ENCODE peak calls at places on chromosomes 2 and 18, in six cellular contexts. One of them, this sample, is unnamed. For H3K4me1, the result is how much of the 10 kb centered on the place peaks cover.

GRCh38 chr2:69166812-69167468 is 154.0 kb downstream of the ANTXR1 start:
- DNase-seq in fibroblast of lung: no peak
- DNase-seq in A549: no peak
- DNase-seq in K562: no peak
- DNase-seq in mesenchymal stem cell: no peak
- DNase-seq in IMR-90: no peak
- DNase-seq in this sample: peak

GRCh38 chr2:64296695-64297346 is 152.6 kb upstream of the PELI1 start:
- DNase-seq in K562: no peak
- DNase-seq in A549: no peak
- DNase-seq in fibroblast of lung: no peak
- DNase-seq in mesenchymal stem cell: no peak
- DNase-seq in IMR-90: no peak
- DNase-seq in this sample: no peak

GRCh38 chr2:35510641-35511040 is 844.9 kb upstream of the CRIM1 start:
- DNase-seq in fibroblast of lung: no peak
- DNase-seq in IMR-90: no peak
- DNase-seq in A549: no peak
- DNase-seq in K562: no peak
- DNase-seq in mesenchymal stem cell: no peak
- DNase-seq in this sample: no peak

GRCh38 chr2:88691339-88692183 is at the start of gene RPIA:
- DNase-seq in K562: peak
- DNase-seq in fibroblast of lung: peak
- DNase-seq in IMR-90: peak
- DNase-seq in A549: peak
- DNase-seq in mesenchymal stem cell: peak
- DNase-seq in this sample: peak

GRCh38 chr2:108194409-108195132 is 45.2 kb upstream of the SULT1C3 start:
- DNase-seq in IMR-90: no peak
- DNase-seq in fibroblast of lung: peak
- DNase-seq in mesenchymal stem cell: peak
- DNase-seq in K562: no peak
- DNase-seq in A549: peak
- DNase-seq in this sample: no peak

GRCh38 chr18:79632765-79633164 is 46.8 kb upstream of the CTDP1 start:
- DNase-seq in fibroblast of lung: no peak
- DNase-seq in A549: no peak
- DNase-seq in mesenchymal stem cell: no peak
- DNase-seq in K562: no peak
- DNase-seq in IMR-90: no peak
- DNase-seq in this sample: peak

GRCh38 chr2:79512442-79513401 is at the start of gene CTNNA2:
- DNase-seq in K562: peak
- DNase-seq in IMR-90: no peak
- DNase-seq in mesenchymal stem cell: peak
- DNase-seq in A549: peak
- DNase-seq in fibroblast of lung: peak
- DNase-seq in this sample: peak

GRCh38 chr2:174120346-174120745 is 128.0 kb downstream of the OLA1 start:
- DNase-seq in fibroblast of lung: peak
- DNase-seq in mesenchymal stem cell: peak
- DNase-seq in IMR-90: peak
- DNase-seq in A549: peak
- DNase-seq in K562: no peak
- DNase-seq in this sample: no peak

GRCh38 chr2:169093535-169093934 is 24.2 kb downstream of the DHRS9 start:
- DNase-seq in mesenchymal stem cell: no peak
- DNase-seq in IMR-90: no peak
- DNase-seq in A549: no peak
- DNase-seq in fibroblast of lung: no peak
- DNase-seq in K562: no peak
- DNase-seq in this sample: no peak

GRCh38 chr2:169089182-169089581 is 19.8 kb downstream of the DHRS9 start:
- DNase-seq in K562: no peak
- DNase-seq in fibroblast of lung: no peak
- DNase-seq in IMR-90: no peak
- DNase-seq in A549: no peak
- DNase-seq in mesenchymal stem cell: no peak
- DNase-seq in this sample: no peak

GRCh38 chr2:169090133-169090820 is 20.9 kb downstream of the DHRS9 start:
- DNase-seq in fibroblast of lung: no peak
- DNase-seq in mesenchymal stem cell: no peak
- DNase-seq in IMR-90: no peak
- DNase-seq in A549: no peak
- DNase-seq in K562: no peak
- DNase-seq in this sample: no peak

GRCh38 chr2:169091761-169092523 is 22.6 kb downstream of the DHRS9 start:
- DNase-seq in IMR-90: peak
- DNase-seq in fibroblast of lung: peak
- DNase-seq in mesenchymal stem cell: peak
- DNase-seq in K562: no peak
- DNase-seq in A549: peak
- DNase-seq in this sample: no peak

GRCh38 chr2:169091256-169091655 is 21.9 kb downstream of the DHRS9 start:
- DNase-seq in mesenchymal stem cell: no peak
- DNase-seq in fibroblast of lung: no peak
- DNase-seq in A549: no peak
- DNase-seq in K562: no peak
- DNase-seq in IMR-90: no peak
- DNase-seq in this sample: no peak
- H3K4me1 ChIP-seq in mesenchymal stem cell: under half
- H3K4me1 ChIP-seq in fibroblast of lung: under half
- H3K4me1 ChIP-seq in A549: under half
- H3K4me1 ChIP-seq in K562: under half
- H3K4me1 ChIP-seq in IMR-90: under half
- H3K4me1 ChIP-seq in this sample: under half

GRCh38 chr2:48343571-48344440 is 186.1 kb upstream of the STON1 start:
- DNase-seq in IMR-90: peak
- DNase-seq in fibroblast of lung: peak
- DNase-seq in mesenchymal stem cell: peak
- DNase-seq in A549: peak
- DNase-seq in K562: no peak
- DNase-seq in this sample: no peak

GRCh38 chr2:48343154-48343553 is 186.8 kb upstream of the STON1 start:
- DNase-seq in fibroblast of lung: no peak
- DNase-seq in K562: no peak
- DNase-seq in A549: no peak
- DNase-seq in IMR-90: no peak
- DNase-seq in mesenchymal stem cell: no peak
- DNase-seq in this sample: no peak

GRCh38 chr2:48345176-48345575 is 184.8 kb upstream of the STON1 start:
- DNase-seq in A549: peak
- DNase-seq in K562: no peak
- DNase-seq in IMR-90: no peak
- DNase-seq in mesenchymal stem cell: no peak
- DNase-seq in fibroblast of lung: peak
- DNase-seq in this sample: no peak

GRCh38 chr2:48346124-48346536 is 183.8 kb upstream of the STON1 start:
- DNase-seq in mesenchymal stem cell: peak
- DNase-seq in A549: peak
- DNase-seq in K562: no peak
- DNase-seq in fibroblast of lung: peak
- DNase-seq in IMR-90: peak
- DNase-seq in this sample: no peak

DNA sequence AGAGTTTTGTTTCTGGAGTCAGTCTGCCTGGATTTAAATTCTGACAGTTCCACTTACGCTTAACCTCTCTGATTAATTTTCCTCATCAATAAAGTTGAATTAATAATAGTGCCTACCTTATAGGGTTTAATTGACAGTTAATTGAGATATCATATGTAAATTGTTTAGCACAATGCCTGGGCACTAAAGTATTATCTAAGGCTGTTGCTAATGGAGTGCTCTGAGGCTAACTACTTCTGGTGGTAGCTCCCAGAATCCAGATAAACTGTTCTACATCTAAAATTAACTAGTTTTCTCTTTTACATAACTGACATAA is 185.6 kb upstream of the STON1 start:
- DNase-seq in K562: no peak
- DNase-seq in fibroblast of lung: no peak
- DNase-seq in A549: no peak
- DNase-seq in IMR-90: no peak
- DNase-seq in mesenchymal stem cell: no peak
- DNase-seq in this sample: no peak
- H3K4me2 ChIP-seq in K562: no peak
- H3K4me2 ChIP-seq in fibroblast of lung: peak
- H3K4me2 ChIP-seq in A549: peak
- H3K4me2 ChIP-seq in IMR-90: peak
- H3K4me2 ChIP-seq in mesenchymal stem cell: peak
- H3K4me2 ChIP-seq in this sample: peak

DNA sequence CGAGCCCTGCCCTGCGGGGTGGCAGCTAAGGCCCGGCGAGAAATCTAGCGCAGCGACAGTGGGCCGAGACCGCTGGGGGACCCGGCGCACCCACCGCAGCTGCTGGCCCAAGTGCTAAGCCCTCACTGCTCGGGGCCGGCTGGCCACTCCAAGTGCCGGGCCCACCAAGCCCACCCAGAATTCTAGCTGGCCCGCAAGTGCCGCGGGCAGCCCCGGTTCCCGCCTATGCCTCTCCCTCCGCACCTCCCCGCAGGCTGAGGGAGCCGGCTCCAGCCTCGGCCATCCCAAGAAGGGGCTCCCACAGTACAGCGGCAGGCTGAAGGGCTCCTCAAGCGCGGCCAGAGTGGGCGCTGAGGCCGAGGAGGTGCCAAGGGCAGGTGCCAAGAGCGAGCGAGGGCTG is 55.2 kb upstream of the RND3 start:
- DNase-seq in K562: no peak
- DNase-seq in fibroblast of lung: no peak
- DNase-seq in A549: no peak
- DNase-seq in mesenchymal stem cell: no peak
- DNase-seq in IMR-90: no peak
- DNase-seq in this sample: no peak
- H3K4me1 ChIP-seq in K562: under half
- H3K4me1 ChIP-seq in fibroblast of lung: under half
- H3K4me1 ChIP-seq in A549: under half
- H3K4me1 ChIP-seq in mesenchymal stem cell: under half
- H3K4me1 ChIP-seq in IMR-90: under half
- H3K4me1 ChIP-seq in this sample: under half

DNA sequence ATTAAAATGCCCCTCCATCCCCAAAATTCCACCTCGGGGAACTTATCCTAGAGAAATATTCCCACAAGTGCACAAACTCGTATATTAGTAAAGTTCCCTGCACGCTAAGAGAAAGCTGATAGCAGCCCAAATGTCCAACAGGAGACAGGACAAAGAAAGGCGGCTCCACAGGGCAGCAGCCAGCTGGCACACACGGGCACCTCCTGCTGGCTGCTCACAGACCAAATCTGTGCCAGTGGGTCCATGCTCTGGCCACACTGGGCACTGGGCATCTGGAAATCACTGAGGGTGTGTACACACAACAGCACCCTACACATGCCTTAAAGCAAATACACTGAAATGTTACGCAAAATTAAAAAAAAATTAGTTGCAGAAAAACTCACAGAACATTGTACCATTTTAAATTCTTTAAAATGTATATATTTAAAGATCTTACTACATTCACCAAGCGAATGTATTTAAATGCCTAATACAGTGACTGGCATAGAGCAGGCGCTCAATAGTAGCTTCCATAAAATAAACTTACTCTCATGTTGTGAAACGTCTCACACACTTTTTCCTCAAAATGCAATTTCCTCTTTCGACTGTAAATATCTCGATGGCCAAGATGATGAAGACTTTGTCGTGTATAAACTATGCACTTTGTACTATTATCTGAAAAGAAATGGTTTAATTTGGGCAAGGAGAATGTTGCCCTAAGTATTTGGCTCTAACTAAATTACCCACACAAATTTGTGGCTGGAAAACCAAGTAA is 19.4 kb downstream of the ZNF516 start:
- DNase-seq in A549: peak
- DNase-seq in mesenchymal stem cell: no peak
- DNase-seq in K562: no peak
- DNase-seq in IMR-90: no peak
- DNase-seq in fibroblast of lung: no peak
- DNase-seq in this sample: no peak
- H3K4me2 ChIP-seq in A549: peak
- H3K4me2 ChIP-seq in mesenchymal stem cell: peak
- H3K4me2 ChIP-seq in K562: no peak
- H3K4me2 ChIP-seq in IMR-90: peak
- H3K4me2 ChIP-seq in fibroblast of lung: peak
- H3K4me2 ChIP-seq in this sample: peak

GRCh38 chr2:10331033-10331701 is 28.5 kb downstream of the HPCAL1 start:
- DNase-seq in K562: peak
- DNase-seq in mesenchymal stem cell: peak
- DNase-seq in IMR-90: no peak
- DNase-seq in A549: peak
- DNase-seq in fibroblast of lung: peak
- DNase-seq in this sample: peak
- H3K4me1 ChIP-seq in K562: half or more
- H3K4me1 ChIP-seq in mesenchymal stem cell: under half
- H3K4me1 ChIP-seq in IMR-90: under half
- H3K4me1 ChIP-seq in A549: half or more
- H3K4me1 ChIP-seq in fibroblast of lung: under half
- H3K4me1 ChIP-seq in this sample: under half

DNA sequence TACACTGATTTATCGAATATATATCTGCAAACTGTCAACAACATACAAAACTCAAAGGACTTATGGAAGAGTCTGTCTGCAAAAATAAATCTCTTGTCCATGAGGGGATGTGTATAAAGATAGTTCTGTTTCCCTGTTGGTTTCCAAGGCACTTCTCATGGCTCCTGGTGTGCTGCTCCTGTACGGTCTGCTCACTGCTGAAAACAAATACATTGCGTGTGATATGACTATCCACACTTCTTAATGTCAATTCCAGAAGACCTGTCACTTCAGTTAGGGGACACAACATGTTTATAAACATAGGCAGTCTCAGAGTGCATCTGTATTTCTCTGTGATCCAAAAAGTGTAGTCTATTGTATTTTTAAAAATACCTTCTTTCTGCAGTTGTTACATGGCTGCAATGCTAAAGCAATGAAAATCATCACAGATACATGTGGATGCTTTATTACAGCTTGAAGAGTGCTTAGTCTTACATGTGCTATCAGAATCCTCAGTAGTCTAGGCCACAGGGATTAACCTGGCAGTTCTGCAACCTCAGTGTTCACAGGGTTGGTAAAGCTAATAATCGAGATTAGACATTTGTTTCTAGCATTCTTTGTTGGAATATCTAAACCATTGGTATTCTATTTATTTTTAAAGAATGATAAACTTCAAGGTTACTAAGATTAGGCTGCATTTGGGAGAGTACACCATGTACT is 7.8 kb downstream of the ALKAL2 start:
- DNase-seq in K562: no peak
- DNase-seq in A549: no peak
- DNase-seq in fibroblast of lung: no peak
- DNase-seq in mesenchymal stem cell: no peak
- DNase-seq in IMR-90: no peak
- DNase-seq in this sample: no peak
- H3K4me2 ChIP-seq in K562: no peak
- H3K4me2 ChIP-seq in A549: no peak
- H3K4me2 ChIP-seq in fibroblast of lung: no peak
- H3K4me2 ChIP-seq in mesenchymal stem cell: no peak
- H3K4me2 ChIP-seq in IMR-90: no peak
- H3K4me2 ChIP-seq in this sample: no peak

DNA sequence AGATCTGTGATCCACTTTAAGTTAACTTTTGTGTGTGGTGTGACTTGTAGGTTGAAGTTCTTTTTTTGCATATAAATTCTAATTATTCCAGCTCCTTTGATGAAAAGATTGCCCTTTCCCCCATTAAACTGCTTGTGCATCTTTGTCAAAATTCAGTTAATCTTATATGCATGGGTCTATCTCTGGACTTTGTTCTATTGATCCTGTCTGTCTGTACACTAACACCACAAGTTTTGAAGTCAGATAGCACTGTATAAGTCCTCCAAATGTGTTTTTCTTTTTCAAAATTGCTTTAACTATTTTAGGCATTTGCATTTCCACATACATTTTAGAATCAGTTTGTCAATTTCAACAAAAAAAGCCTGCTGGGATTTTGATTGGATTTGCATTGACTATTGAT is 137.6 kb downstream of the BCL11A start:
- DNase-seq in IMR-90: no peak
- DNase-seq in A549: no peak
- DNase-seq in fibroblast of lung: no peak
- DNase-seq in mesenchymal stem cell: no peak
- DNase-seq in K562: no peak
- DNase-seq in this sample: no peak
- H3K4me1 ChIP-seq in IMR-90: under half
- H3K4me1 ChIP-seq in A549: under half
- H3K4me1 ChIP-seq in fibroblast of lung: under half
- H3K4me1 ChIP-seq in mesenchymal stem cell: under half
- H3K4me1 ChIP-seq in K562: under half
- H3K4me1 ChIP-seq in this sample: under half

This sample was measured in osteoblast.